ENCODE peak calls at places on chromosome 10, in ten cellular contexts. O is mesendoderm, X is upper lobe of right lung, V is heart left ventricle, L is fibroblast of lung, Y is SJSA1, U is upper lobe of left lung, T is keratinocyte, E is Panc1, Z is left ventricle myocardium inferior. G is an unnamed sample.

GRCh38 chr10:104139221-104139620 is 17.2 kb downstream of the SFR1 start:
- DNase-seq in L (peak; percentile 28), U (no peak), E (no peak), T (no peak), V (no peak), O (no peak), X (no peak), Y (no peak), Z (no peak), G (no peak)

GRCh38 chr10:132293416-132294195 is 14.1 kb downstream of the STK32C start:
- DNase-seq in U (peak; percentile 52), Z (peak; percentile 7), X (peak; percentile 60), T (no peak), Y (no peak), E (no peak), L (no peak), V (no peak), O (peak; percentile 27), G (no peak)

GRCh38 chr10:118977864-118978263 is 51.6 kb upstream of the NANOS1 start:
- DNase-seq in E (no peak), V (no peak), T (no peak), Z (no peak), U (peak; percentile 49), X (no peak), O (no peak), L (no peak), Y (peak; percentile 36), G (no peak)

GRCh38 chr10:45377858-45378257 is 3.8 kb downstream of the ALOX5 start:
- DNase-seq in Y (no peak), Z (no peak), X (no peak), E (no peak), U (no peak), L (no peak), O (no peak), T (no peak), V (no peak), G (no peak)

GRCh38 chr10:98391065-98391464 is 23.9 kb downstream of the PYROXD2 start:
- DNase-seq in O (no peak), Y (no peak), U (no peak), V (no peak), L (no peak), X (no peak), T (no peak), Z (no peak), E (no peak), G (no peak)

GRCh38 chr10:36172054-36172531 is 530.0 kb upstream of the FZD8 start:
- DNase-seq in Y (peak; percentile 59), E (no peak), L (peak; percentile 57), X (no peak), U (no peak), V (no peak), Z (no peak), O (no peak), T (no peak), G (no peak)

GRCh38 chr10:22978287-22978686 is 50.4 kb downstream of the ARMC3 start:
- DNase-seq in V (no peak), T (no peak), U (no peak), L (peak; percentile 72), Y (no peak), Z (no peak), O (peak; percentile 22), E (no peak), X (no peak), G (no peak)

GRCh38 chr10:90787906-90788491 is 69.8 kb downstream of the HTR7 start:
- DNase-seq in E (peak; percentile 18), X (no peak), U (no peak), L (peak; percentile 57), T (no peak), V (no peak), Z (no peak), O (peak; percentile 78), Y (no peak), G (peak; percentile 65)

GRCh38 chr10:27223964-27224363 is 16.6 kb downstream of the ACBD5 start:
- DNase-seq in V (no peak), L (peak; percentile 50), E (no peak), O (peak; percentile 37), T (no peak), Z (no peak), U (no peak), X (no peak), Y (no peak), G (peak; percentile 59)

GRCh38 chr10:62264702-62265436 is 3.8 kb downstream of the RTKN2 start:
- DNase-seq in U (no peak), O (peak; percentile 96), Z (no peak), Y (no peak), E (peak; percentile 95), T (peak; percentile 65), L (peak; percentile 92), V (no peak), X (no peak), G (no peak)

GRCh38 chr10:69385454-69386350 is 31.0 kb downstream of the TACR2 start:
- DNase-seq in L (no peak), V (no peak), T (no peak), O (no peak), U (no peak), Z (no peak), E (no peak), X (no peak), Y (no peak), G (no peak)
- H3K36me3 ChIP-seq in L (peaks cover 14% of the 10 kb centered on the region), V (peaks cover 24% of the 10 kb centered on the region), T (peaks cover 32% of the 10 kb centered on the region), O (peaks cover 25% of the 10 kb centered on the region), U (peaks cover 12% of the 10 kb centered on the region), Z (peaks cover 90% of the 10 kb centered on the region), E (no peaks in the 10 kb centered on the region), X (peaks cover 89% of the 10 kb centered on the region), Y (peaks cover 65% of the 10 kb centered on the region), G (peaks cover 70% of the 10 kb centered on the region)

GRCh38 chr10:33126118-33126517 is 168.1 kb upstream of the ITGB1 start:
- DNase-seq in L (no peak), Y (no peak), X (no peak), V (peak; percentile 28), Z (no peak), U (no peak), T (peak; percentile 82), O (peak; percentile 54), E (no peak), G (peak; percentile 39)

GRCh38 chr10:33129987-33130386 is 172.0 kb upstream of the ITGB1 start:
- DNase-seq in X (no peak), O (no peak), T (no peak), Z (no peak), Y (no peak), L (peak; percentile 76), E (no peak), V (no peak), U (no peak), G (no peak)

GRCh38 chr10:33127622-33128021 is 169.6 kb upstream of the ITGB1 start:
- DNase-seq in X (no peak), L (no peak), V (no peak), Z (no peak), U (no peak), O (no peak), T (no peak), E (no peak), Y (no peak), G (no peak)

GRCh38 chr10:33126742-33127141 is 168.7 kb upstream of the ITGB1 start:
- DNase-seq in T (no peak), E (no peak), Y (no peak), X (no peak), V (no peak), Z (no peak), L (no peak), O (no peak), U (no peak), G (no peak)

GRCh38 chr10:33129181-33129928 is 171.3 kb upstream of the ITGB1 start:
- DNase-seq in U (no peak), T (peak; percentile 32), L (peak; percentile 97), E (no peak), V (peak; percentile 51), X (no peak), Z (peak; percentile 50), Y (peak; percentile 81), O (no peak), G (peak; percentile 31)
- H3K4me3 ChIP-seq in U (no peak overlapping the region), T (no peak overlapping the region), L (no peak overlapping the region), E (no peak overlapping the region), V (no peak overlapping the region), X (no peak overlapping the region), Z (no peak overlapping the region), Y (no peak overlapping the region), O (no peak overlapping the region), G (no peak overlapping the region)

DNA sequence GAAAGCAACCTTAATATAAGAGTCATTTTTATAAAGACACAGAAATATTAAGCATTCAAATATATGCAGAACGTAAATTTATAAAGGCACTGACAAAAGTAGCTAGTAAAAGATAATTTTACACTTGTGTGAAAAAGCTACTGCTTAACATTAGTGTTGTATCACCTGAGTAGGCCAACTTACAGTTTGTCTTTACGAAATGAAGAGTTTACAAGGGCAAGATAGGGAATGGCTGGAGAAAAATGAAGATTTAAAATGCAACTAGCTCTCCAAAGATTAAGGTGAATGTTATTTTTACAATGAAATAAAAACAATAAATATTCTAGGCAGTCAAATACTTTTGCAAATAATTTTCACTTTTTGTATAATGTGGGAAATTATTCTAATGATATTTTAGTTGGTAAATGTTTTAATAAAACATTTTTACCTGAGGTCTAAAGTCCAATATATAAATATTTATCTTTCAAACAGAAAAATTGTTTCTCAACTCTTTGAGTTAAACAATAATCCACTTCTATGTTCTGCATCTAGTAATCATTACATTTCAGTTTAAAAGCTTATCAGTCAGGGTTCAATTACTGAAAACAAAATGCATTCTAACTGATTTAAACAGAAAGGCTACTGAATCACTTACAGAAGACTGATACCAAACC is 382.6 kb downstream of the IPMK start:
- DNase-seq in Y (no peak), O (no peak), Z (no peak), X (no peak), L (no peak), E (no peak), T (no peak), U (no peak), V (no peak), G (no peak)
- H3K27ac ChIP-seq in Y (no peak overlapping the region), O (no peak overlapping the region), Z (no peak overlapping the region), X (no peak overlapping the region), L (no peak overlapping the region), E (no peak overlapping the region), T (no peak overlapping the region), U (no peak overlapping the region), V (no peak overlapping the region), G (no peak overlapping the region)

GRCh38 chr10:101851411-101852116 is 8.0 kb upstream of the KCNIP2 start:
- DNase-seq in X (no peak), Y (no peak), U (no peak), T (no peak), Z (no peak), V (no peak), L (no peak), O (no peak), E (no peak), G (peak; percentile 50)

GRCh38 chr10:101848894-101849351 is 5.3 kb upstream of the KCNIP2 start:
- DNase-seq in V (no peak), L (peak; percentile 38), O (peak; percentile 45), U (no peak), T (no peak), X (no peak), E (no peak), Y (no peak), Z (no peak), G (no peak)

GRCh38 chr10:101848408-101848807 is 4.8 kb upstream of the KCNIP2 start:
- DNase-seq in Y (no peak), X (no peak), L (peak; percentile 19), E (no peak), T (no peak), V (no peak), Z (no peak), O (no peak), U (no peak), G (no peak)

GRCh38 chr10:101845903-101846302 is 2.3 kb upstream of the KCNIP2 start:
- DNase-seq in T (no peak), L (no peak), Y (no peak), E (no peak), O (no peak), X (no peak), U (no peak), V (no peak), Z (no peak), G (no peak)

GRCh38 chr10:101850747-101851146 is 7.1 kb upstream of the KCNIP2 start:
- DNase-seq in E (no peak), O (no peak), U (no peak), Z (no peak), T (no peak), L (no peak), X (no peak), Y (no peak), V (peak; percentile 6), G (no peak)
- H3K36me3 ChIP-seq in E (no peaks in the 10 kb centered on the region), O (no peaks in the 10 kb centered on the region), U (no peaks in the 10 kb centered on the region), Z (peaks cover 38% of the 10 kb centered on the region), T (peaks cover 8% of the 10 kb centered on the region), L (peaks cover 2% of the 10 kb centered on the region), X (peaks cover 19% of the 10 kb centered on the region), Y (no peaks in the 10 kb centered on the region), V (peaks cover 4% of the 10 kb centered on the region), G (no peaks in the 10 kb centered on the region)